ENCODE peak calls at places on chromosomes 4 and X, in five cellular contexts. L is AG08395; R is small intestine; E is stimulated activated CD4-positive, alpha-beta T cell treated with anti-CD3 and anti-CD28 coated beads, Interleukin-12 subunit alpha, Interleukin-12 subunit beta, amount 100 ng/mL, for 24 hours; S is osteocyte. G is an unnamed sample.

GRCh38 chr4:7828011-7828720 is 111.5 kb downstream of the AFAP1 start:
- DNase-seq in L (peak), R (peak), E (peak), S (peak), G (no peak)

GRCh38 chr4:152807294-152807829 is 27.6 kb downstream of the ARFIP1 start:
- DNase-seq in L (no peak), R (no peak), E (no peak), S (no peak), G (no peak)

GRCh38 chrX:134761788-134762187 is 103.5 kb upstream of the PLAC1 start:
- DNase-seq in L (peak), R (peak), E (no peak), S (no peak), G (no peak)

GRCh38 chr4:184932343-184932742 is 85.9 kb upstream of the HELT start:
- DNase-seq in L (no peak), R (no peak), E (no peak), S (peak), G (no peak)

GRCh38 chrX:39725928-39726619 is 371.7 kb downstream of the BCOR start:
- DNase-seq in L (peak), R (no peak), E (no peak), S (no peak), G (no peak)

GRCh38 chr4:8215001-8215427 is 15.9 kb downstream of the SH3TC1 start:
- DNase-seq in L (peak), R (no peak), E (no peak), S (no peak), G (no peak)

GRCh38 chr4:156293657-156294297 is 340.1 kb upstream of the CTSO start:
- DNase-seq in L (peak), R (no peak), E (no peak), S (no peak), G (no peak)

GRCh38 chr4:4666187-4666586 is 124.3 kb upstream of the STX18 start:
- DNase-seq in L (no peak), R (no peak), E (no peak), S (no peak), G (no peak)

GRCh38 chr4:7351014-7351413 is 83.7 kb downstream of the PSAPL1 start:
- DNase-seq in L (no peak), R (no peak), E (no peak), S (no peak), G (no peak)

GRCh38 chrX:20141281-20142220 is at the start of gene EIF1AX:
- DNase-seq in L (peak), R (peak), E (peak), S (peak), G (peak)

G was measured in NCI-H1048.